ENCODE peak calls at places on chromosomes 16 and 17, in ten cellular contexts. N is progenitor cell of endocrine pancreas; D is EH; E is NCI-H82; I is CD8-positive, alpha-beta T cell; K is skeletal muscle cell; R is endodermal cell; L is activated CD8-positive, alpha-beta memory T cell treated with anti-CD3 and anti-CD28 coated beads for 48 hours; G is MG63; T is AG09319. O is an unnamed sample.
A peak's percentile ranks its signal among the peaks of the same experiment; 100 is the strongest.

GRCh38 chr16:69930117-69930776 is 20.9 kb upstream of the CLEC18A start:
- DNase-seq in D (peak; percentile 75), G (peak; percentile 15), L (no peak), E (peak; percentile 74), N (peak; percentile 42), I (no peak), K (no peak), R (peak; percentile 88), T (no peak), O (peak; percentile 94)

GRCh38 chr17:4566785-4567184 is 6.4 kb upstream of the GGT6 start:
- DNase-seq in D (peak; percentile 57), I (no peak), L (no peak), K (no peak), G (no peak), T (no peak), R (peak; percentile 96), E (peak; percentile 92), N (peak; percentile 67), O (peak; percentile 78)

GRCh38 chr17:75096082-75096625 is 8.4 kb downstream of the SLC16A5 start:
- DNase-seq in L (no peak), G (peak; percentile 66), K (no peak), T (no peak), R (peak; percentile 83), N (no peak), E (no peak), D (peak; percentile 88), I (no peak), O (peak; percentile 91)

GRCh38 chr16:85574672-85575475 is 38.2 kb upstream of the GSE1 start:
- DNase-seq in G (no peak), I (no peak), L (no peak), K (no peak), D (no peak), N (no peak), E (peak; percentile 79), T (no peak), R (no peak), O (no peak)

GRCh38 chr17:60661489-60661888 is 16.2 kb upstream of the BCAS3 start:
- DNase-seq in G (no peak), R (no peak), T (no peak), D (no peak), K (no peak), I (no peak), L (no peak), N (no peak), E (no peak), O (no peak)

GRCh38 chr17:55845385-55845784 is 94.5 kb downstream of the PCTP start:
- DNase-seq in L (peak; percentile 5), I (no peak), N (peak; percentile 54), G (peak; percentile 22), E (peak; percentile 64), D (peak; percentile 27), T (peak; percentile 14), R (peak; percentile 93), K (peak; percentile 7), O (peak; percentile 63)

GRCh38 chr16:1428511-1428910 is 2.4 kb upstream of the PERCC1 start:
- DNase-seq in I (no peak), G (no peak), D (no peak), N (no peak), T (no peak), K (no peak), L (peak; percentile 36), E (peak; percentile 23), R (peak; percentile 85), O (no peak)

GRCh38 chr17:66431080-66431795 is 128.8 kb downstream of the PRKCA start:
- DNase-seq in K (no peak), N (no peak), T (no peak), D (peak; percentile 38), R (no peak), G (no peak), E (no peak), L (no peak), I (no peak), O (no peak)

GRCh38 chr17:70938311-70938710 is 769.0 kb downstream of the KCNJ2 start:
- DNase-seq in T (no peak), D (no peak), E (peak; percentile 25), N (no peak), L (no peak), G (no peak), R (no peak), K (no peak), I (no peak), O (peak; percentile 15)

GRCh38 chr17:2393184-2393953 is 7.5 kb downstream of the MNT start:
- DNase-seq in L (peak; percentile 83), E (peak; percentile 96), T (no peak), K (peak; percentile 52), G (peak; percentile 81), D (peak; percentile 88), R (peak; percentile 96), N (peak; percentile 82), I (peak; percentile 82), O (peak; percentile 87)